ENCODE peak calls at places on chromosomes 2 and 18, in six cellular contexts. X is ovary; V is CD8-positive, alpha-beta T cell; I is heart left ventricle; E is left ventricle myocardium inferior; S is PC-9. Y is an unnamed sample.

GRCh38 chr18:36685580-36685979 is 143.2 kb downstream of the TPGS2 start:
- DNase-seq in X (no peak), V (no peak), I (no peak), E (no peak), S (no peak), Y (no peak)

GRCh38 chr2:77397763-77398162 is 124.4 kb downstream of the LRRTM4 start:
- DNase-seq in X (no peak), V (no peak), I (no peak), E (no peak), S (no peak), Y (no peak)

GRCh38 chr18:79933765-79934164 is 17.7 kb downstream of the SLC66A2 start:
- DNase-seq in X (peak; percentile 8), V (no peak), I (peak; percentile 50), E (no peak), S (no peak), Y (peak; percentile 46)

GRCh38 chr2:106523980-106524665 is 37.0 kb downstream of the CD8B2 start:
- DNase-seq in X (no peak), V (no peak), I (no peak), E (no peak), S (no peak), Y (no peak)

GRCh38 chr2:214410128-214410775 is 602 bp upstream of the VWC2L start:
- DNase-seq in X (no peak), V (no peak), I (no peak), E (no peak), S (no peak), Y (no peak)

GRCh38 chr18:21433436-21433835 is 167.1 kb downstream of the ESCO1 start:
- DNase-seq in X (no peak), V (no peak), I (no peak), E (no peak), S (peak; percentile 43), Y (no peak)

GRCh38 chr18:59142274-59142673 is 2.6 kb downstream of the SEC11C start:
- DNase-seq in X (no peak), V (no peak), I (no peak), E (no peak), S (no peak), Y (no peak)

GRCh38 chr2:98269830-98270229 is 76.4 kb upstream of the CNGA3 start:
- DNase-seq in X (no peak), V (no peak), I (no peak), E (no peak), S (no peak), Y (no peak)

GRCh38 chr2:62474173-62474572 is 31.8 kb downstream of the TMEM17 start:
- DNase-seq in X (no peak), V (no peak), I (no peak), E (no peak), S (no peak), Y (no peak)

GRCh38 chr2:119177171-119177837 is 18.8 kb upstream of the C1QL2 start:
- DNase-seq in X (no peak), V (no peak), I (no peak), E (no peak), S (no peak), Y (no peak)

GRCh38 chr2:206783718-206784117 is 18.3 kb downstream of the FASTKD2 start:
- DNase-seq in X (no peak), V (no peak), I (no peak), E (no peak), S (no peak), Y (no peak)

GRCh38 chr2:219645631-219646527 is 18.4 kb downstream of the SLC4A3 start:
- DNase-seq in X (peak; percentile 66), V (no peak), I (no peak), E (no peak), S (no peak), Y (peak; percentile 45)

GRCh38 chr18:8987250-8987649 is 115.2 kb upstream of the NDUFV2 start:
- DNase-seq in X (no peak), V (no peak), I (no peak), E (no peak), S (no peak), Y (no peak)

GRCh38 chr2:54459037-54459441 is 2.9 kb downstream of the SPTBN1 start:
- DNase-seq in X (no peak), V (no peak), I (no peak), E (no peak), S (no peak), Y (no peak)

GRCh38 chr2:71550801-71551630 is 97.7 kb downstream of the DYSF start:
- DNase-seq in X (no peak), V (no peak), I (peak; percentile 46), E (no peak), S (no peak), Y (no peak)

GRCh38 chr2:86441392-86441788 is 219 bp downstream of the KDM3A start:
- DNase-seq in X (no peak), V (no peak), I (no peak), E (no peak), S (no peak), Y (no peak)

GRCh38 chr2:162245737-162246136 is 2.5 kb upstream of the FAP start:
- DNase-seq in X (no peak), V (no peak), I (no peak), E (no peak), S (peak; percentile 91), Y (peak; percentile 90)

GRCh38 chr18:845152-845819 is 33.2 kb upstream of the YES1 start:
- DNase-seq in X (no peak), V (no peak), I (no peak), E (no peak), S (peak; percentile 86), Y (no peak)

GRCh38 chr2:42458396-42458795 is 35.4 kb downstream of the KCNG3 start:
- DNase-seq in X (no peak), V (no peak), I (no peak), E (no peak), S (no peak), Y (no peak)

GRCh38 chr2:96893289-96894150 is 23.6 kb upstream of the SEMA4C start:
- DNase-seq in X (no peak), V (no peak), I (no peak), E (no peak), S (no peak), Y (no peak)

GRCh38 chr2:10139536-10139935 is 17.0 kb downstream of the RRM2 start:
- DNase-seq in X (no peak), V (no peak), I (no peak), E (no peak), S (no peak), Y (no peak)

GRCh38 chr2:10140841-10141610 is 18.5 kb downstream of the RRM2 start:
- DNase-seq in X (peak; percentile 37), V (no peak), I (no peak), E (no peak), S (no peak), Y (no peak)

GRCh38 chr2:10144771-10145518 is 22.4 kb downstream of the RRM2 start:
- DNase-seq in X (peak; percentile 53), V (no peak), I (no peak), E (no peak), S (no peak), Y (no peak)

GRCh38 chr2:10141736-10142639 is 19.4 kb downstream of the RRM2 start:
- DNase-seq in X (peak; percentile 44), V (no peak), I (no peak), E (no peak), S (no peak), Y (no peak)

DNA sequence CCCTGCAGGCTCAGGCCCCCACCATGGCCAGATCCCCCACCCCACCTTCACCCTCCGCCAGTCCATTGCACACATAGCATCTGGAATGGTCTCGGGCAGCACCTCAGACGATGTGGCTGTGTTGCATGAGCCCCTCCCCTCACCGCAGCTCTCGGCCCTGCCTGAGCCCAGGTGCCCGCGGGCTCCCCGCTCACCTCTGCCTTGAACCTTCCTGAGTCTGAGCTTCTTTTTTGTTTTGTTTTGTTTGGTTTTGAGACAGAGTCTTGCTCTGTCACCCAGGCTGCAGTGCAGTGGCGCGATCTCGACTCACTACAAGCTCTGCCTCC is 20.1 kb downstream of the RRM2 start:
- DNase-seq in X (no peak), V (no peak), I (no peak), E (no peak), S (no peak), Y (no peak)
- TF ChIP-seq CTCF in X (no peak), V (no peak), I (no peak), E (no peak), S (peak; percentile 9), Y (no peak)

GRCh38 chr18:60892441-60892840 is 440.8 kb upstream of the CDH20 start:
- DNase-seq in X (no peak), V (no peak), I (no peak), E (no peak), S (peak; percentile 58), Y (no peak)
- H3K4me3 ChIP-seq in X (no peak overlapping the region), V (no peak overlapping the region), I (no peak overlapping the region), E (no peak overlapping the region), S (no peak overlapping the region), Y (no peak overlapping the region)

GRCh38 chr2:148987286-148987685 is 51.2 kb upstream of the LYPD6B start:
- DNase-seq in X (no peak), V (no peak), I (no peak), E (no peak), S (no peak), Y (no peak)

GRCh38 chr2:148992448-148992847 is 46.1 kb upstream of the LYPD6B start:
- DNase-seq in X (no peak), V (no peak), I (no peak), E (no peak), S (no peak), Y (no peak)

GRCh38 chr2:148990968-148991367 is 47.5 kb upstream of the LYPD6B start:
- DNase-seq in X (no peak), V (no peak), I (no peak), E (no peak), S (no peak), Y (no peak)

GRCh38 chr2:148988337-148988736 is 50.2 kb upstream of the LYPD6B start:
- DNase-seq in X (no peak), V (no peak), I (no peak), E (no peak), S (no peak), Y (no peak)

GRCh38 chr2:148989882-148990493 is 48.5 kb upstream of the LYPD6B start:
- DNase-seq in X (no peak), V (peak; percentile 24), I (no peak), E (no peak), S (peak; percentile 56), Y (peak; percentile 45)
- TF ChIP-seq CTCF in X (peak; percentile 43), V (peak; percentile 78), I (peak; percentile 68), E (peak; percentile 85), S (peak; percentile 73), Y (peak; percentile 52)

DNA sequence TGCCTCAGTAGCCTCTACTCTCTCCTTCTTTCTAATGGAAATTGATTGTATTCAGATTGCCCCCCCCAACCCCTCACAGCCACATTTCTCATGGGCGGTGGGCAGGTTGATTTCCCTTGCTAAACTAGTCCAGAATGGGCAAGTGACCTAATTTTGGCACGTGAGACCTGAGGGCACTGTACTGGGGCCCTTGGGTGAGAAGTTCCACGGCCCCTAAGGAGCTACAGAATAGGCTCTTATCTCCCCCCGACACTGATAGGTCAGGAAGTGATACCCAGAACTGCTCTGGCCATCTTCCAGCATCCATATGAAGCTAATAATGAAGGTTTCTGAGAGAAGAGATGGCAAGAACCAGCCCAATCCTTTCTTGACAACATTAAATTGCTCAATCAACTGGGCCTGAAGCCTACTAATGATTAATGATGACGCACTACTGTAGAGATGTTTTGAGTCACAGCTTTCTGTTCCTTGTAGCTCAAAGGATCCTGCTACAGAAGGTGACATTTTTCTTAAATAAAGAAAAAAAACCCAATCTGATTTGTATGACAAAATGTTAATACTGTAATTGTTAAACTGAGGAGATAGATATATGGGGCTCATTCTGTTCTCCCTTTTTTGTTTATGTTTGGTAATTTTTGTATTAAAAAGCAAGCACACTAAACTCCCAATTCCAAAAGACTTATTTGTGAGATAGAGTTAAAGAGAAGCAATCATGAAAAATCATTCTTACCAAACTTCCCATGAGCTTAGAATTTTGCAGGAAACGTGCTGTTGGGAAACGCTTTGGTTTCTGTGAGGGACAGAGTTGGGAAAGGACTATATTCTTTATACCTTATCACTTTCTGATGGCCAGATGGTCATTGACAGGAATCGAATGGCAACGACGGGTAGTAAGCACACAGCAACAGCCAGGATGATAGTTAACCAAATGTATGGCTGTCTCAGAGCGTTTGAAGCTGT is 28.2 kb upstream of the NARS1 start:
- DNase-seq in X (no peak), V (no peak), I (no peak), E (no peak), S (peak; percentile 70), Y (no peak)
- H3K4me3 ChIP-seq in X (no peak overlapping the region), V (no peak overlapping the region), I (no peak overlapping the region), E (no peak overlapping the region), S (no peak overlapping the region), Y (no peak overlapping the region)